ENCODE peak calls at places on chromosomes 12 and 14, in eight cellular contexts. L is GM06990, Y is Peyer's patch, O is tibial artery, W is cardiac fibroblast, Q is epithelial cell of esophagus, E is choroid plexus epithelial cell, F is A549. X is an unnamed sample.

GRCh38 chr12:63967781-63968180 is 123.3 kb downstream of the SRGAP1 start:
- DNase-seq in F (no peak), W (no peak), E (no peak), L (no peak), O (no peak), Y (no peak), Q (peak), X (no peak)

GRCh38 chr12:6276247-6276887 is 34.1 kb upstream of the PLEKHG6 start:
- DNase-seq in Y (peak), L (no peak), W (no peak), O (no peak), E (no peak), F (no peak), Q (no peak), X (no peak)

GRCh38 chr14:37142835-37143499 is 29.4 kb downstream of the SLC25A21 start:
- DNase-seq in O (no peak), W (no peak), Q (peak), L (no peak), Y (no peak), F (no peak), E (peak), X (no peak)

GRCh38 chr12:107131832-107132616 is 38.7 kb upstream of the CRY1 start:
- DNase-seq in O (no peak), E (peak), W (peak), F (peak), L (no peak), Q (peak), Y (peak), X (no peak)

GRCh38 chr14:103509864-103510263 is 12.8 kb downstream of the CKB start:
- DNase-seq in Q (no peak), E (no peak), Y (no peak), O (no peak), F (no peak), W (no peak), L (no peak), X (no peak)

GRCh38 chr12:89316705-89317139 is 35.6 kb downstream of the DUSP6 start:
- DNase-seq in E (no peak), W (no peak), O (no peak), F (no peak), L (no peak), Q (no peak), Y (no peak), X (no peak)

GRCh38 chr12:68200854-68201253 is 24.8 kb downstream of the IL26 start:
- DNase-seq in O (no peak), L (no peak), W (peak), E (peak), Y (no peak), Q (no peak), F (no peak), X (no peak)

GRCh38 chr14:50062438-50063039 is 53.8 kb downstream of the VCPKMT start:
- DNase-seq in Q (peak), Y (peak), L (no peak), E (peak), O (no peak), W (peak), F (peak), X (no peak)

GRCh38 chr14:98840511-98840910 is 431.5 kb downstream of the BCL11B start:
- DNase-seq in Q (no peak), F (no peak), Y (no peak), E (no peak), W (no peak), L (no peak), O (no peak), X (no peak)

GRCh38 chr14:76778546-76779215 is 17.4 kb downstream of the VASH1 start:
- DNase-seq in F (no peak), Y (no peak), W (no peak), L (no peak), E (no peak), O (no peak), Q (no peak), X (no peak)

GRCh38 chr14:60311417-60311816 is 62.4 kb downstream of the PPM1A start:
- DNase-seq in L (no peak), W (peak), E (peak), F (no peak), Y (no peak), Q (no peak), O (no peak), X (no peak)

GRCh38 chr12:113260636-113261300 is 39.5 kb downstream of the TPCN1 start:
- DNase-seq in E (no peak), W (no peak), L (no peak), Y (no peak), F (no peak), O (no peak), Q (no peak), X (no peak)

GRCh38 chr14:61264022-61264571 is 17.0 kb downstream of the TMEM30B start:
- DNase-seq in Q (no peak), O (no peak), E (no peak), F (no peak), Y (no peak), L (no peak), W (no peak), X (no peak)

GRCh38 chr14:38256358-38256840 is 506 bp upstream of the CLEC14A start:
- DNase-seq in W (peak), Y (no peak), F (no peak), E (peak), L (no peak), Q (no peak), O (peak), X (no peak)
- TF ChIP-seq CTCF in W (peak), Y (no peak), F (no peak), E (peak), L (no peak), Q (no peak), O (no peak), X (no peak)

GRCh38 chr12:129902371-129903091 is 1.3 kb downstream of the TMEM132D start:
- DNase-seq in W (no peak), Y (no peak), L (no peak), F (no peak), E (no peak), Q (no peak), O (no peak), X (no peak)
- H3K4me3 ChIP-seq in W (no peak), Y (no peak), L (no peak), F (no peak), E (peak), Q (no peak), O (no peak), X (no peak)

GRCh38 chr12:43501705-43502104 is 50.3 kb downstream of the ADAMTS20 start:
- DNase-seq in E (peak), O (no peak), W (peak), L (no peak), Q (peak), Y (no peak), F (peak), X (no peak)
- TF ChIP-seq CTCF in E (peak), O (no peak), W (peak), L (peak), Q (peak), Y (no peak), F (peak), X (peak)

GRCh38 chr12:53975816-53976152 is 1.0 kb upstream of the HOTAIR start:
- DNase-seq in Q (no peak), L (no peak), Y (no peak), W (no peak), F (no peak), O (no peak), E (no peak), X (no peak)
- H3K4me3 ChIP-seq in Q (no peak), L (no peak), Y (no peak), W (no peak), F (no peak), O (peak), E (no peak), X (no peak)

GRCh38 chr14:99943620-99944019 is 121.6 kb upstream of the EVL start:
- DNase-seq in E (no peak), F (no peak), Y (no peak), W (no peak), L (no peak), O (no peak), Q (no peak), X (no peak)
- TF ChIP-seq CTCF in E (no peak), F (no peak), Y (no peak), W (no peak), L (no peak), O (no peak), Q (no peak), X (no peak)

GRCh38 chr14:68815288-68816182 is 22.7 kb upstream of the ZFP36L1 start:
- DNase-seq in Y (no peak), W (no peak), E (no peak), O (no peak), Q (no peak), F (no peak), L (no peak), X (no peak)
- H3K4me3 ChIP-seq in Y (peak), W (no peak), E (no peak), O (peak), Q (peak), F (peak), L (peak), X (peak)

GRCh38 chr12:130286041-130286440 is 51.6 kb upstream of the PIWIL1 start:
- DNase-seq in L (no peak), W (no peak), O (no peak), E (no peak), F (no peak), Q (no peak), Y (no peak), X (no peak)
- TF ChIP-seq CTCF in L (no peak), W (no peak), O (no peak), E (no peak), F (no peak), Q (no peak), Y (no peak), X (peak)

DNA sequence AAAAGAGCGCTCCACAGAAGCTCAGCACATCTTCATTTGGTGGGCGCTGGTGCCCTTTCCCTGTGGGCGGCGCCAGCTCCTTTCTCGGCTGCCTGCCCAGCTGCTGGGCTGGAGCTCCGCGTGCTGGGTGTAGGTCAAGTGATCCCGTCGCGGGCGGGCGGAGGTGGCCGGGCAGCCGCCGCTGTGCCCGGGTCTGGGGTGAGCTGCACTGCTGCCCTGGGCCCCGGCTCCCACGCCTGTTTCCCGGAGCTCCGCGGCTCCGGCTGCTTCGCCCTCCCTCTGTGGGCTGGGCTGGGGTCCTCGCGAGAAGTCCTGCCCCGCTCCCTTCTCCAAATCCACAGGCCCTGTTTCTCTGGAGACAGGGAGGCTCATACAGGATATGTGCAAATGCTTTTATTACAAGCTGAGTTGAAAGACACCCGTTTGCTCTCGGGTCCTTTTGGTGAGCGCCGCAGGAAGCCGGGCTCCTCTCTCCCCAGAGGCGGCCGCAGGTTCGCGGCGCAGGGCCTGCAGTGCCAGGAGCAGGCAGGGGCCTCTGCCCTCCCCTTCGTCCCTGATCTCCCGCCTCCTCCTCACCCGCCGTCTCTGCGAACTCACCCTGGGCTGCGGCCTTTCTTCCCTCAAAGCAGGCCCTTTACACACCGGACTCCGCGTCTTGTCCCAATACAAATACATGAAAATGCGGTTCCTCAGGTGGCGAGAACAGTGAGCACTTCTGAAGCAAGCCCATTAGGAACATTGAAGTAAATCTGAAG is 67.8 kb upstream of the CAPRIN2 start:
- DNase-seq in L (peak), W (peak), Y (peak), E (peak), F (peak), Q (peak), O (peak), X (no peak)
- H3K4me3 ChIP-seq in L (peak), W (peak), Y (peak), E (peak), F (peak), Q (peak), O (peak), X (no peak)

GRCh38 chr12:51028126-51028810 is 2.1 kb upstream of the SLC11A2 start:
- DNase-seq in E (peak), O (peak), W (peak), L (no peak), F (peak), Y (peak), Q (peak), X (no peak)
- TF ChIP-seq CTCF in E (peak), O (no peak), W (peak), L (peak), F (peak), Y (peak), Q (peak), X (no peak)

GRCh38 chr12:128365831-128366231 is 98.9 kb downstream of the TMEM132C start:
- DNase-seq in F (no peak), Q (no peak), W (no peak), Y (no peak), E (peak), O (no peak), L (no peak), X (no peak)
- H3K4me3 ChIP-seq in F (no peak), Q (no peak), W (no peak), Y (peak), E (no peak), O (peak), L (no peak), X (no peak)

X was measured in GM12864.